ENCODE peak calls at places on chromosome 21, in nine cellular contexts. One of them, this sample, is unnamed.
A peak's percentile ranks its signal among the peaks of the same experiment; 100 is the strongest.

GRCh38 chr21:19489930-19490329 is 1086.3 kb upstream of the TMPRSS15 start:
- DNase-seq in lower leg skin: no peak
- DNase-seq in tibial nerve: no peak
- DNase-seq in H54: no peak
- DNase-seq in breast epithelium: no peak
- DNase-seq in A549: no peak
- DNase-seq in endothelial cell of umbilical vein: no peak
- DNase-seq in ovary: no peak
- DNase-seq in IMR-90: no peak
- DNase-seq in this sample: no peak

GRCh38 chr21:43341349-43342163 is 85.4 kb downstream of the SIK1 start:
- DNase-seq in A549: peak; percentile 54
- DNase-seq in tibial nerve: no peak
- DNase-seq in H54: peak; percentile 65
- DNase-seq in lower leg skin: no peak
- DNase-seq in breast epithelium: no peak
- DNase-seq in IMR-90: peak; percentile 65
- DNase-seq in ovary: no peak
- DNase-seq in endothelial cell of umbilical vein: no peak
- DNase-seq in this sample: no peak

GRCh38 chr21:46509760-46510159 is 51.1 kb downstream of the DIP2A start:
- DNase-seq in endothelial cell of umbilical vein: peak; percentile 56
- DNase-seq in IMR-90: peak; percentile 81
- DNase-seq in ovary: no peak
- DNase-seq in lower leg skin: no peak
- DNase-seq in H54: no peak
- DNase-seq in tibial nerve: no peak
- DNase-seq in breast epithelium: no peak
- DNase-seq in A549: peak; percentile 25
- DNase-seq in this sample: no peak

GRCh38 chr21:32094792-32095191 is 184.1 kb downstream of the MIS18A start:
- DNase-seq in H54: peak; percentile 42
- DNase-seq in lower leg skin: no peak
- DNase-seq in A549: peak; percentile 6
- DNase-seq in IMR-90: peak; percentile 46
- DNase-seq in endothelial cell of umbilical vein: peak; percentile 20
- DNase-seq in tibial nerve: no peak
- DNase-seq in breast epithelium: no peak
- DNase-seq in ovary: no peak
- DNase-seq in this sample: no peak

GRCh38 chr21:33543505-33544129 is 779 bp downstream of the SON start:
- DNase-seq in A549: no peak
- DNase-seq in H54: no peak
- DNase-seq in endothelial cell of umbilical vein: peak; percentile 61
- DNase-seq in IMR-90: no peak
- DNase-seq in breast epithelium: peak; percentile 67
- DNase-seq in lower leg skin: peak; percentile 69
- DNase-seq in tibial nerve: peak; percentile 38
- DNase-seq in ovary: peak; percentile 70
- DNase-seq in this sample: no peak

GRCh38 chr21:16324630-16325029 is 594.8 kb downstream of the USP25 start:
- DNase-seq in breast epithelium: no peak
- DNase-seq in IMR-90: no peak
- DNase-seq in H54: no peak
- DNase-seq in ovary: no peak
- DNase-seq in lower leg skin: no peak
- DNase-seq in tibial nerve: no peak
- DNase-seq in A549: no peak
- DNase-seq in endothelial cell of umbilical vein: no peak
- DNase-seq in this sample: no peak

GRCh38 chr21:14862794-14863720 is 201.7 kb downstream of the NRIP1 start:
- DNase-seq in endothelial cell of umbilical vein: peak; percentile 31
- DNase-seq in lower leg skin: no peak
- DNase-seq in ovary: no peak
- DNase-seq in A549: no peak
- DNase-seq in IMR-90: peak; percentile 26
- DNase-seq in H54: no peak
- DNase-seq in tibial nerve: no peak
- DNase-seq in breast epithelium: no peak
- DNase-seq in this sample: no peak

GRCh38 chr21:14569868-14570267 is 23.8 kb upstream of the SAMSN1 start:
- DNase-seq in endothelial cell of umbilical vein: no peak
- DNase-seq in A549: no peak
- DNase-seq in tibial nerve: no peak
- DNase-seq in lower leg skin: no peak
- DNase-seq in IMR-90: no peak
- DNase-seq in breast epithelium: no peak
- DNase-seq in ovary: no peak
- DNase-seq in H54: no peak
- DNase-seq in this sample: no peak

GRCh38 chr21:31570824-31571425 is 88.6 kb upstream of the SOD1 start:
- DNase-seq in breast epithelium: no peak
- DNase-seq in A549: no peak
- DNase-seq in endothelial cell of umbilical vein: no peak
- DNase-seq in tibial nerve: no peak
- DNase-seq in H54: no peak
- DNase-seq in lower leg skin: no peak
- DNase-seq in IMR-90: no peak
- DNase-seq in ovary: no peak
- DNase-seq in this sample: no peak

GRCh38 chr21:15022608-15023261 is 42.1 kb downstream of the NRIP1 start:
- DNase-seq in H54: no peak
- DNase-seq in A549: no peak
- DNase-seq in ovary: no peak
- DNase-seq in tibial nerve: no peak
- DNase-seq in IMR-90: peak; percentile 28
- DNase-seq in endothelial cell of umbilical vein: no peak
- DNase-seq in lower leg skin: no peak
- DNase-seq in breast epithelium: no peak
- DNase-seq in this sample: no peak

GRCh38 chr21:40146201-40146890 is 279.1 kb downstream of the PCP4 start:
- DNase-seq in lower leg skin: no peak
- DNase-seq in A549: no peak
- DNase-seq in ovary: no peak
- DNase-seq in IMR-90: no peak
- DNase-seq in tibial nerve: no peak
- DNase-seq in H54: no peak
- DNase-seq in endothelial cell of umbilical vein: no peak
- DNase-seq in breast epithelium: no peak
- DNase-seq in this sample: no peak

GRCh38 chr21:34670220-34670961 is 1.6 kb downstream of the CLIC6 start:
- DNase-seq in IMR-90: no peak
- DNase-seq in breast epithelium: no peak
- DNase-seq in tibial nerve: no peak
- DNase-seq in endothelial cell of umbilical vein: no peak
- DNase-seq in H54: no peak
- DNase-seq in lower leg skin: no peak
- DNase-seq in ovary: no peak
- DNase-seq in A549: no peak
- DNase-seq in this sample: peak; percentile 47

GRCh38 chr21:26842300-26842699 is 2.9 kb downstream of the ADAMTS1 start:
- DNase-seq in A549: no peak
- DNase-seq in endothelial cell of umbilical vein: no peak
- DNase-seq in H54: no peak
- DNase-seq in tibial nerve: no peak
- DNase-seq in IMR-90: peak; percentile 64
- DNase-seq in lower leg skin: no peak
- DNase-seq in breast epithelium: no peak
- DNase-seq in ovary: no peak
- DNase-seq in this sample: no peak

GRCh38 chr21:26845066-26845749 is at the start of gene ADAMTS1:
- DNase-seq in H54: peak; percentile 53
- DNase-seq in breast epithelium: peak; percentile 71
- DNase-seq in endothelial cell of umbilical vein: peak; percentile 77
- DNase-seq in A549: no peak
- DNase-seq in lower leg skin: peak; percentile 83
- DNase-seq in tibial nerve: peak; percentile 91
- DNase-seq in IMR-90: peak; percentile 92
- DNase-seq in ovary: peak; percentile 99
- DNase-seq in this sample: no peak

GRCh38 chr21:33789697-33790096 is 125.9 kb downstream of the ATP5PO start:
- DNase-seq in H54: no peak
- DNase-seq in A549: no peak
- DNase-seq in IMR-90: no peak
- DNase-seq in breast epithelium: no peak
- DNase-seq in ovary: no peak
- DNase-seq in tibial nerve: no peak
- DNase-seq in endothelial cell of umbilical vein: peak; percentile 29
- DNase-seq in lower leg skin: no peak
- DNase-seq in this sample: no peak

GRCh38 chr21:17613242-17613676 is 558 bp upstream of the BTG3 start:
- DNase-seq in H54: no peak
- DNase-seq in ovary: peak; percentile 53
- DNase-seq in IMR-90: no peak
- DNase-seq in A549: no peak
- DNase-seq in endothelial cell of umbilical vein: peak; percentile 22
- DNase-seq in tibial nerve: peak; percentile 17
- DNase-seq in breast epithelium: peak; percentile 39
- DNase-seq in lower leg skin: peak; percentile 52
- DNase-seq in this sample: peak; percentile 20

DNA sequence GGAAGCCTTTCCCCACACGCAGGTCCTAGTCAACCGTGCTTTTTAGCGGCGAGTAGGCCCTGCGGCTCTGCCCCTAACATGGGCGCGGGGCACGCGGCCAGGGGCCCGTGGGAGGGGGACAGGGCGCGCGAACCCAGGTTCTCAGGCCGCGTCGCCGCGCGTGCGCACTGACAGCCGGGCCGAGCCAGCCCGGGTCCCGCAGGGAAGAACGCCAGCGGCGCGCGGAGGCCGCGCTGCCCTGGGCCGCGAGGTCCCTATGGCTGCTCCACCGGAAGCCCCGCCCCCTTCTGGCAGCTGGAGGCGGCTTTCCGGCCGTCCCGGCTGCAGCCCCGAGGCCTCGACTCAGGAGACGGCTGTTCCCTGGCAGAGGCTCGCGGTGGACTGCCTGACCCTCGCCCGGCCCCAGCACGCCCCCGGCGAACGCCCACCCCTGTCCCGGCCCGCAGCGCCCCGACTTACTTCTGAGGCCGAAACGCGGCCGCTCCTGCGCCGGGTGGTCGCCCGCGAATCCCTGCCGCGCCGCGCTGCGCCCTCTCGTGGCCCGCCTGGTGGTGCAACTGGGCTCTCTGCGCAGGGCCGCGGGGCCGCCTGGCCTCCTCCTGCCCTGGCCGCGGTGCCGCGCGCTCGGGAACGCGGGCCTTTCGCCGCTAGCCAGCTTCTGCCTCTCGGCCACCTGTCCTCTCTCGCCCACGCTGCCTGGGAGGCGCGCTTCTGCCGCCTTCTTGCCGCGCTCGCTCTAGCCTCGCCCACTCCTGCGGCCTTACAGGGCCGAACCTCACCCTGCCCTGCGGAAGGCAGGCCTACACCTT is 16.6 kb upstream of the RIPPLY3 start:
- DNase-seq in endothelial cell of umbilical vein: peak; percentile 90
- DNase-seq in H54: peak; percentile 99
- DNase-seq in lower leg skin: peak; percentile 82
- DNase-seq in ovary: peak; percentile 94
- DNase-seq in A549: peak; percentile 87
- DNase-seq in tibial nerve: peak; percentile 88
- DNase-seq in IMR-90: peak; percentile 90
- DNase-seq in breast epithelium: peak; percentile 72
- DNase-seq in this sample: peak; percentile 92
- TF ChIP-seq POLR2A in endothelial cell of umbilical vein: peak; percentile 73
- TF ChIP-seq POLR2A in H54: peak; percentile 79
- TF ChIP-seq POLR2A in lower leg skin: no peak
- TF ChIP-seq POLR2A in ovary: peak; percentile 8
- TF ChIP-seq POLR2A in A549: peak; percentile 50
- TF ChIP-seq POLR2A in tibial nerve: no peak
- TF ChIP-seq POLR2A in IMR-90: no peak
- TF ChIP-seq POLR2A in breast epithelium: no peak
- TF ChIP-seq POLR2A in this sample: peak; percentile 51

DNA sequence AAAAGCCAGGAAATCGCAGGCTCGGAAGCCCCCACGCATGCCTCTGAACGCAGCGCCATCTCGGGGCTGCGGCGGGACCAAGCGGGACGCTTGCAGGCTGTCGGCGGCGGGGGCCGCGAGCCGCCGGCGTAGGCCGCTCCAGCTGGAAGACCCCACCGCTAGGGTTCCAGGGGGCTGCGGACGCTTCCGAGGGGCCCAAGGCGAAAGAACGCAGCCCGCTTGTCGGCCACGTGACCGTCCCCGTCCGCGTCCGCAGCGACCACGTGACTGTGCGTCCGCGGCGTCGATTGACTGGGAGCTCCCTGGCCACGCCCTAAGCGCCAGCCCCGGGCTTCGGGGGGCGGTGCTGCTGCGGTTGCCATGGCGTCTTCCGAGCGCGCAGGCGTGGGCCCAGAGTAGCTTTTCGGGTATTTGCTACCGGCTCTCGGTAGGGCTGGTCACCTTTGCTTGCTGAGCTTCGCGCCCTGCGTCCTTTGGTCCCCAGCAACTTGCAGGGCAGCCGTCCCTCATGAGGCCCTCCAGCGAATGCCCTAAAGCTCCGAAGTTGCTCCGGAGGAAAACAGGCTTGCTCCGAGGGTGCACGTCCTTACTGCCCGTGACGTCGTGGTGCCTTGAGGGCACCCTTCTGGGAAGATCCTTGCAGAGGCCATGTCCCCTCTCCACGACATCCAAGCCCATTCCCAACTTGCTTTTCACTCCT is 197.2 kb downstream of the DYRK1A start:
- DNase-seq in H54: peak; percentile 86
- DNase-seq in breast epithelium: peak; percentile 89
- DNase-seq in A549: peak; percentile 66
- DNase-seq in ovary: peak; percentile 92
- DNase-seq in IMR-90: peak; percentile 92
- DNase-seq in tibial nerve: peak; percentile 83
- DNase-seq in lower leg skin: peak; percentile 91
- DNase-seq in endothelial cell of umbilical vein: peak; percentile 93
- DNase-seq in this sample: peak; percentile 93
- TF ChIP-seq POLR2A in H54: peak; percentile 89
- TF ChIP-seq POLR2A in breast epithelium: peak; percentile 22
- TF ChIP-seq POLR2A in A549: peak; percentile 76
- TF ChIP-seq POLR2A in ovary: peak; percentile 57
- TF ChIP-seq POLR2A in IMR-90: peak; percentile 62
- TF ChIP-seq POLR2A in tibial nerve: peak; percentile 75
- TF ChIP-seq POLR2A in lower leg skin: no peak
- TF ChIP-seq POLR2A in endothelial cell of umbilical vein: peak; percentile 89
- TF ChIP-seq POLR2A in this sample: peak; percentile 75

GRCh38 chr21:25561668-25562641 is 45.3 kb downstream of the MRPL39 start:
- DNase-seq in tibial nerve: no peak
- DNase-seq in H54: peak; percentile 47
- DNase-seq in ovary: peak; percentile 41
- DNase-seq in endothelial cell of umbilical vein: peak; percentile 82
- DNase-seq in A549: no peak
- DNase-seq in lower leg skin: no peak
- DNase-seq in IMR-90: peak; percentile 82
- DNase-seq in breast epithelium: no peak
- DNase-seq in this sample: peak; percentile 35
- TF ChIP-seq POLR2A in tibial nerve: no peak
- TF ChIP-seq POLR2A in H54: peak; percentile 74
- TF ChIP-seq POLR2A in ovary: no peak
- TF ChIP-seq POLR2A in endothelial cell of umbilical vein: peak; percentile 82
- TF ChIP-seq POLR2A in A549: no peak
- TF ChIP-seq POLR2A in lower leg skin: no peak
- TF ChIP-seq POLR2A in IMR-90: peak; percentile 96
- TF ChIP-seq POLR2A in breast epithelium: no peak
- TF ChIP-seq POLR2A in this sample: peak; percentile 99

GRCh38 chr21:37257967-37258877 is 8.9 kb downstream of the VPS26C start:
- DNase-seq in ovary: peak; percentile 55
- DNase-seq in tibial nerve: no peak
- DNase-seq in IMR-90: peak; percentile 36
- DNase-seq in H54: peak; percentile 75
- DNase-seq in endothelial cell of umbilical vein: peak; percentile 75
- DNase-seq in breast epithelium: peak; percentile 37
- DNase-seq in A549: peak; percentile 38
- DNase-seq in lower leg skin: peak; percentile 36
- DNase-seq in this sample: peak; percentile 69
- TF ChIP-seq POLR2A in ovary: peak; percentile 15
- TF ChIP-seq POLR2A in tibial nerve: no peak
- TF ChIP-seq POLR2A in IMR-90: no peak
- TF ChIP-seq POLR2A in H54: peak; percentile 37
- TF ChIP-seq POLR2A in endothelial cell of umbilical vein: no peak
- TF ChIP-seq POLR2A in breast epithelium: no peak
- TF ChIP-seq POLR2A in A549: peak; percentile 38
- TF ChIP-seq POLR2A in lower leg skin: no peak
- TF ChIP-seq POLR2A in this sample: peak; percentile 49

GRCh38 chr21:42063206-42063577 is 7.9 kb upstream of the UMODL1 start:
- DNase-seq in ovary: no peak
- DNase-seq in breast epithelium: no peak
- DNase-seq in H54: no peak
- DNase-seq in tibial nerve: no peak
- DNase-seq in lower leg skin: no peak
- DNase-seq in IMR-90: no peak
- DNase-seq in endothelial cell of umbilical vein: no peak
- DNase-seq in A549: no peak
- DNase-seq in this sample: no peak
- TF ChIP-seq POLR2A in ovary: no peak
- TF ChIP-seq POLR2A in breast epithelium: no peak
- TF ChIP-seq POLR2A in H54: no peak
- TF ChIP-seq POLR2A in tibial nerve: no peak
- TF ChIP-seq POLR2A in lower leg skin: no peak
- TF ChIP-seq POLR2A in IMR-90: no peak
- TF ChIP-seq POLR2A in endothelial cell of umbilical vein: no peak
- TF ChIP-seq POLR2A in A549: no peak
- TF ChIP-seq POLR2A in this sample: no peak